ENCODE peak calls at places on chromosomes 11 and 22, in seven cellular contexts. B is ovary; V is stimulated activated CD8-positive, alpha-beta memory T cell treated with anti-CD3 and anti-CD28 coated beads, Interleukin-15, amount 100 ng/mL, for 4 hours; L is stimulated activated CD4-positive, alpha-beta T cell treated with anti-CD3 and anti-CD28 coated beads, Interleukin-2, amount 100 ng/mL, for 24 hours; M is naive B cell; Z is CMK; D is cardiac muscle cell. Q is an unnamed sample.

GRCh38 chr11:72430743-72431570 is 3.4 kb downstream of the CLPB start:
- DNase-seq in Z (no peak), L (peak), V (no peak), M (peak), B (no peak), D (peak), Q (peak)

GRCh38 chr22:19827341-19828034 is 27.2 kb downstream of the GNB1L start:
- DNase-seq in M (no peak), L (no peak), B (no peak), V (no peak), Z (no peak), D (no peak), Q (no peak)

GRCh38 chr22:42330953-42331525 is 60.6 kb upstream of the TCF20 start:
- DNase-seq in M (no peak), V (no peak), Z (no peak), B (no peak), D (no peak), L (no peak), Q (no peak)

GRCh38 chr22:26428515-26429457 is at the start of gene ASPHD2:
- DNase-seq in V (peak), B (peak), L (peak), M (peak), D (peak), Z (no peak), Q (peak)

GRCh38 chr11:4922304-4922703 is 1.8 kb downstream of the OR51G1 start:
- DNase-seq in B (no peak), L (no peak), V (no peak), M (no peak), D (no peak), Z (no peak), Q (no peak)

GRCh38 chr11:16043617-16044016 is 312.7 kb downstream of the SOX6 start:
- DNase-seq in V (no peak), M (no peak), L (no peak), B (no peak), Z (no peak), D (no peak), Q (no peak)

GRCh38 chr22:43895986-43896645 is 4.3 kb upstream of the PNPLA5 start:
- DNase-seq in L (no peak), D (no peak), Z (no peak), V (no peak), M (no peak), B (no peak), Q (no peak)

GRCh38 chr11:61297741-61298140 is 2.6 kb upstream of the VWCE start:
- DNase-seq in L (no peak), D (no peak), B (peak), M (no peak), Z (no peak), V (no peak), Q (no peak)

GRCh38 chr11:20125927-20126326 is 34.3 kb downstream of the DBX1 start:
- DNase-seq in L (no peak), V (no peak), D (no peak), B (no peak), Z (no peak), M (no peak), Q (no peak)

GRCh38 chr11:96426356-96427103 is 36.7 kb downstream of the JRKL start:
- DNase-seq in L (no peak), Z (peak), M (peak), V (no peak), B (no peak), D (peak), Q (no peak)

GRCh38 chr11:113262594-113262993 is 51.8 kb upstream of the TTC12 start:
- DNase-seq in V (no peak), L (no peak), Z (no peak), B (no peak), D (no peak), M (peak), Q (no peak)

GRCh38 chr11:87897079-87897478 is 278.2 kb downstream of the RAB38 start:
- DNase-seq in B (no peak), V (no peak), L (no peak), Z (no peak), D (no peak), M (no peak), Q (no peak)

GRCh38 chr11:131217313-131218297 is 152.8 kb upstream of the NTM start:
- DNase-seq in B (no peak), V (no peak), M (no peak), D (no peak), L (no peak), Z (no peak), Q (no peak)